ENCODE peak calls at places on chromosomes 6 and 20, in seven cellular contexts. One of them, this sample, is unnamed.

GRCh38 chr6:134318396-134319281 is 727 bp upstream of the SGK1 start:
- DNase-seq in Peyer's patch: no peak
- DNase-seq in cardiac muscle cell: no peak
- DNase-seq in IMR-90: no peak
- DNase-seq in heart right ventricle: no peak
- DNase-seq in fibroblast of villous mesenchyme: no peak
- DNase-seq in A549: no peak
- DNase-seq in this sample: no peak

GRCh38 chr6:134330555-134330954 is 12.6 kb upstream of the SGK1 start:
- DNase-seq in Peyer's patch: no peak
- DNase-seq in cardiac muscle cell: no peak
- DNase-seq in IMR-90: no peak
- DNase-seq in heart right ventricle: no peak
- DNase-seq in fibroblast of villous mesenchyme: no peak
- DNase-seq in A549: no peak
- DNase-seq in this sample: no peak

GRCh38 chr6:92126983-92127382 is 1292.4 kb downstream of the EPHA7 start:
- DNase-seq in Peyer's patch: no peak
- DNase-seq in cardiac muscle cell: no peak
- DNase-seq in IMR-90: no peak
- DNase-seq in heart right ventricle: no peak
- DNase-seq in fibroblast of villous mesenchyme: no peak
- DNase-seq in A549: no peak
- DNase-seq in this sample: no peak

GRCh38 chr6:123997223-123997622 is 193.6 kb downstream of the NKAIN2 start:
- DNase-seq in Peyer's patch: no peak
- DNase-seq in cardiac muscle cell: no peak
- DNase-seq in IMR-90: no peak
- DNase-seq in heart right ventricle: no peak
- DNase-seq in fibroblast of villous mesenchyme: no peak
- DNase-seq in A549: no peak
- DNase-seq in this sample: no peak

GRCh38 chr6:170114956-170115855 is 175.7 kb downstream of the DLL1 start:
- DNase-seq in Peyer's patch: peak
- DNase-seq in cardiac muscle cell: peak
- DNase-seq in IMR-90: no peak
- DNase-seq in heart right ventricle: peak
- DNase-seq in fibroblast of villous mesenchyme: peak
- DNase-seq in A549: no peak
- DNase-seq in this sample: no peak

GRCh38 chr6:87257975-87258374 is 64.4 kb upstream of the SMIM8 start:
- DNase-seq in Peyer's patch: no peak
- DNase-seq in cardiac muscle cell: no peak
- DNase-seq in IMR-90: no peak
- DNase-seq in heart right ventricle: no peak
- DNase-seq in fibroblast of villous mesenchyme: no peak
- DNase-seq in A549: no peak
- DNase-seq in this sample: no peak

GRCh38 chr6:44003345-44004061 is 123.7 kb downstream of the MRPL14 start:
- DNase-seq in Peyer's patch: peak
- DNase-seq in cardiac muscle cell: no peak
- DNase-seq in IMR-90: no peak
- DNase-seq in heart right ventricle: no peak
- DNase-seq in fibroblast of villous mesenchyme: no peak
- DNase-seq in A549: no peak
- DNase-seq in this sample: no peak

GRCh38 chr6:158662607-158663464 is 13.0 kb downstream of the SYTL3 start:
- DNase-seq in Peyer's patch: no peak
- DNase-seq in cardiac muscle cell: peak
- DNase-seq in IMR-90: peak
- DNase-seq in heart right ventricle: no peak
- DNase-seq in fibroblast of villous mesenchyme: peak
- DNase-seq in A549: no peak
- DNase-seq in this sample: no peak

GRCh38 chr6:142842423-142843261 is 102.3 kb downstream of the HIVEP2 start:
- DNase-seq in Peyer's patch: no peak
- DNase-seq in cardiac muscle cell: peak
- DNase-seq in IMR-90: peak
- DNase-seq in heart right ventricle: no peak
- DNase-seq in fibroblast of villous mesenchyme: peak
- DNase-seq in A549: no peak
- DNase-seq in this sample: peak

GRCh38 chr6:142839686-142840040 is 105.3 kb downstream of the HIVEP2 start:
- DNase-seq in Peyer's patch: no peak
- DNase-seq in cardiac muscle cell: no peak
- DNase-seq in IMR-90: no peak
- DNase-seq in heart right ventricle: no peak
- DNase-seq in fibroblast of villous mesenchyme: no peak
- DNase-seq in A549: no peak
- DNase-seq in this sample: no peak

GRCh38 chr6:142843344-142843743 is 101.6 kb downstream of the HIVEP2 start:
- DNase-seq in Peyer's patch: no peak
- DNase-seq in cardiac muscle cell: no peak
- DNase-seq in IMR-90: no peak
- DNase-seq in heart right ventricle: no peak
- DNase-seq in fibroblast of villous mesenchyme: no peak
- DNase-seq in A549: no peak
- DNase-seq in this sample: no peak

GRCh38 chr6:142844065-142844755 is 100.8 kb downstream of the HIVEP2 start:
- DNase-seq in Peyer's patch: no peak
- DNase-seq in cardiac muscle cell: no peak
- DNase-seq in IMR-90: peak
- DNase-seq in heart right ventricle: no peak
- DNase-seq in fibroblast of villous mesenchyme: peak
- DNase-seq in A549: no peak
- DNase-seq in this sample: no peak

GRCh38 chr6:142841915-142842314 is 103.1 kb downstream of the HIVEP2 start:
- DNase-seq in Peyer's patch: no peak
- DNase-seq in cardiac muscle cell: no peak
- DNase-seq in IMR-90: no peak
- DNase-seq in heart right ventricle: no peak
- DNase-seq in fibroblast of villous mesenchyme: no peak
- DNase-seq in A549: no peak
- DNase-seq in this sample: no peak
- H3K4me3 ChIP-seq in Peyer's patch: no peak
- H3K4me3 ChIP-seq in cardiac muscle cell: no peak
- H3K4me3 ChIP-seq in IMR-90: no peak
- H3K4me3 ChIP-seq in heart right ventricle: peak
- H3K4me3 ChIP-seq in fibroblast of villous mesenchyme: no peak
- H3K4me3 ChIP-seq in A549: no peak
- H3K4me3 ChIP-seq in this sample: no peak

DNA sequence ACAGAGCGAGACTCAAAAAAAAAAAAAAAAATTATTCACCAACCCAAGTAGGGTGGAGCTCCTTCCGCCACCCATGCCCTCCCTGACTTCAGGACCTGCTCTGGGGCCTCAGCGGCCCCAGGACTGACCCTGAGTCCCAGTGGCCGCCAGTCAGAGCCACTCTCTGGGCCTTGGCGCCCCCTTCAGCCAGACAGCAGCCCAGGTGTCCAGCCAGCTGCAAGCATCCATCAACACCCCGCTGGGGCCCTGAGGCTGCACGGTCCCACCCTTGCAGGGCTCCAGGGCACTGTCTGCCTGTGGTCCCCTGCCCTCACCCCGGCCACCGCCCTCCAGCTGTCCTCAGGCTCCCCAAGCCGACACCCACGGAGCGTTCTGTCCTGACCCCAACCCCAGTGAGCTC is 11.4 kb upstream of the KCNQ2 start:
- DNase-seq in Peyer's patch: no peak
- DNase-seq in cardiac muscle cell: no peak
- DNase-seq in IMR-90: no peak
- DNase-seq in heart right ventricle: no peak
- DNase-seq in fibroblast of villous mesenchyme: no peak
- DNase-seq in A549: no peak
- DNase-seq in this sample: no peak
- TF ChIP-seq CTCF in Peyer's patch: no peak
- TF ChIP-seq CTCF in cardiac muscle cell: no peak
- TF ChIP-seq CTCF in IMR-90: no peak
- TF ChIP-seq CTCF in heart right ventricle: no peak
- TF ChIP-seq CTCF in fibroblast of villous mesenchyme: no peak
- TF ChIP-seq CTCF in A549: no peak
- TF ChIP-seq CTCF in this sample: no peak

DNA sequence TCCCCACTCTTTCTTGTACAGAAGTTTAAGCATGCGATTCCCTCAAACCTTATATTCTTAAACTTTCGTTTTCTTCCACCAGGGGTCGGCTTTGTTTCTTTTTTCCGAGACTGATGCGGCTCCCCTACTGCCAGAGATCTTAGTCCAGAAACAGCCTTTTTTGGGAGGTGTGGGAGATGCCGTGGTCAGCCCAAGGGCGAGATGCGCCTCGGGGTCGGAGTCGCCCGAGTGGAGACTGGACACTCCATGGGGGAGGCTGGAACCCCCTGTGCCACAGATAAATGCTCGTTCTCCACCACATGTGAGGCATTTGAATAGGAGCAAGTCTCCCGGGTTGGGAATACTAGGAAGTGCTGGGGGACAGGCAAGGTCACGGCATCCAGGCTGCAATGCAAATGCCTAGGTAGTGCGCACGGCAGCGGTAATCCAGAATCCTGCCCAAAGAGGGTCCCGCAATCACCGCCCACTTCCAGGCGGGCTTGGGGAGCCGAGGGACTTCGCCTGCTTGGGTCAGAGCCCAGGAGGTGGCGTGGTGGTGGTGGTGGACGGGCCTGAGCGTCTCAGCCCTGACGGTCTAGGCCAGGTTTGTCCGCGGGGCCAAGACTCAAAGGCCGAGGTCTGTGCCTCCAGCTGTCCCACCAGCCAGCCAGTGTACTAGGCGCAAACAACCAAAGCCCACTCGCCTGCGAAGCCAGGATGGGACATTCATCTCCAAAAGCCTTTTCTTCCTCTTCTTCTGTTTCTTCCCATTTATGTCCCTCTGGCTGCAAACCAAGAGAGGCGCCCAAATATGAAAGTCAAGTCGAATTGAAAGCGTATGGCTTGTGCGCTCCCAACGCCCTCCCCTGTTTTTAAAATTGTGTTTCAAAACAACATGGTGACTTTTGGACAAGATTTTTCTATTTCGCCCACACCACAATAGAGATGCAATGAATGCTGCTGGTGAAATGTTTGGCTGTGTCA is 39.3 kb upstream of the OSTM1 start:
- DNase-seq in Peyer's patch: peak
- DNase-seq in cardiac muscle cell: peak
- DNase-seq in IMR-90: peak
- DNase-seq in heart right ventricle: peak
- DNase-seq in fibroblast of villous mesenchyme: peak
- DNase-seq in A549: peak
- DNase-seq in this sample: no peak
- H3K4me3 ChIP-seq in Peyer's patch: peak
- H3K4me3 ChIP-seq in cardiac muscle cell: no peak
- H3K4me3 ChIP-seq in IMR-90: no peak
- H3K4me3 ChIP-seq in heart right ventricle: peak
- H3K4me3 ChIP-seq in fibroblast of villous mesenchyme: peak
- H3K4me3 ChIP-seq in A549: peak
- H3K4me3 ChIP-seq in this sample: no peak

GRCh38 chr6:111986651-111987050 is 67.3 kb upstream of the CCN6 start:
- DNase-seq in Peyer's patch: no peak
- DNase-seq in cardiac muscle cell: no peak
- DNase-seq in IMR-90: no peak
- DNase-seq in heart right ventricle: no peak
- DNase-seq in fibroblast of villous mesenchyme: no peak
- DNase-seq in A549: no peak
- DNase-seq in this sample: no peak

GRCh38 chr6:111984516-111985201 is 69.2 kb upstream of the CCN6 start:
- DNase-seq in Peyer's patch: no peak
- DNase-seq in cardiac muscle cell: no peak
- DNase-seq in IMR-90: no peak
- DNase-seq in heart right ventricle: no peak
- DNase-seq in fibroblast of villous mesenchyme: no peak
- DNase-seq in A549: no peak
- DNase-seq in this sample: no peak

GRCh38 chr6:111984081-111984480 is 69.8 kb upstream of the CCN6 start:
- DNase-seq in Peyer's patch: no peak
- DNase-seq in cardiac muscle cell: no peak
- DNase-seq in IMR-90: no peak
- DNase-seq in heart right ventricle: no peak
- DNase-seq in fibroblast of villous mesenchyme: no peak
- DNase-seq in A549: no peak
- DNase-seq in this sample: no peak

GRCh38 chr6:111987295-111987694 is 66.6 kb upstream of the CCN6 start:
- DNase-seq in Peyer's patch: no peak
- DNase-seq in cardiac muscle cell: no peak
- DNase-seq in IMR-90: peak
- DNase-seq in heart right ventricle: no peak
- DNase-seq in fibroblast of villous mesenchyme: peak
- DNase-seq in A549: no peak
- DNase-seq in this sample: no peak

DNA sequence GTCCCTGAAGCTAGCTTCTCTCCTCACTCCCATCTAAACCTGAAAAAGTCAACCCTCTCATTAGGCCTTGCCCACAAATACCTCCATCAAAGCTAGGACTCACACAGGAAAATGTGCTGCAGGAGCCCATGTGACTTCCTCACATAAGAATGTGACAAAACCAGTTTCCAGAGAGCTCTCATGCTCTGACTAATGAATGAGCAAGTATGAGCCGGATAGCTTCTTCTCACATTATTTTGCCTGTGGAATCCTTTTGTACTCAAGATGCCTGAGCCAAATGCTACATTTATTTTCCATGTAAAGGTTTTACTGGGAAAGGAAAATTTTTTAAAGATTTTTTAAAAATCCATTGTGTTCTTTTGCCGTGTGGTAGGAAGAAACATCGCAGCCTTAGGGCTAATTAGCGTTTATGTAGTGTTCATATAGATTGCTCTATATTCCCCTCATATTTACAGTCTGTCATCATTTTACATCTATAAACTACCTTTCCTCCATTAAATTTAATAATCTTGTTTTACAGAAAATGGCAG is 68.6 kb upstream of the CCN6 start:
- DNase-seq in Peyer's patch: no peak
- DNase-seq in cardiac muscle cell: peak
- DNase-seq in IMR-90: peak
- DNase-seq in heart right ventricle: no peak
- DNase-seq in fibroblast of villous mesenchyme: peak
- DNase-seq in A549: no peak
- DNase-seq in this sample: no peak
- TF ChIP-seq CTCF in Peyer's patch: no peak
- TF ChIP-seq CTCF in cardiac muscle cell: no peak
- TF ChIP-seq CTCF in IMR-90: no peak
- TF ChIP-seq CTCF in heart right ventricle: no peak
- TF ChIP-seq CTCF in fibroblast of villous mesenchyme: no peak
- TF ChIP-seq CTCF in A549: no peak
- TF ChIP-seq CTCF in this sample: no peak

GRCh38 chr6:150116195-150116800 is 26.5 kb upstream of the PPP1R14C start:
- DNase-seq in Peyer's patch: no peak
- DNase-seq in cardiac muscle cell: no peak
- DNase-seq in IMR-90: no peak
- DNase-seq in heart right ventricle: no peak
- DNase-seq in fibroblast of villous mesenchyme: no peak
- DNase-seq in A549: no peak
- DNase-seq in this sample: no peak
- H3K4me3 ChIP-seq in Peyer's patch: no peak
- H3K4me3 ChIP-seq in cardiac muscle cell: no peak
- H3K4me3 ChIP-seq in IMR-90: no peak
- H3K4me3 ChIP-seq in heart right ventricle: no peak
- H3K4me3 ChIP-seq in fibroblast of villous mesenchyme: no peak
- H3K4me3 ChIP-seq in A549: no peak
- H3K4me3 ChIP-seq in this sample: no peak

DNA sequence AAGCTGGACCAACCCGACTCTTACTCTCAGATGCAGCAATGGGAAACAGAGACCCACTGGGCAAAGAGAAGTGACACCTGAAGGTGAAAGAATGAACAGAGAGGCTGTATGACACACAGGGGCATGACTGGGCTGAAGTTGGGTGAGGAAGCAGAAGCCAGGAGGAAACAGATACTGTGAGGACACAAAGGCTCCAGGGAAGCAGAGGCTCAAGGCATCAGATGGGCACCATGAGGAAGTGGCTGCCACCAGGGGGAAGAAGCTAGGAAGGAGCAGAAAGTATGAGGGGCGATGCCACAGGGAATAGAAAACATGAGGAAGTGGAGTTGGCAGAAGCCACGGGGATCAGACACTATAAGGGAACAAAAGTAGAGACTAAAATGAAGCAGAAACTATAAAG is 30.9 kb upstream of the OCSTAMP start:
- DNase-seq in Peyer's patch: no peak
- DNase-seq in cardiac muscle cell: no peak
- DNase-seq in IMR-90: no peak
- DNase-seq in heart right ventricle: no peak
- DNase-seq in fibroblast of villous mesenchyme: no peak
- DNase-seq in A549: no peak
- DNase-seq in this sample: no peak
- TF ChIP-seq CTCF in Peyer's patch: no peak
- TF ChIP-seq CTCF in cardiac muscle cell: no peak
- TF ChIP-seq CTCF in IMR-90: no peak
- TF ChIP-seq CTCF in heart right ventricle: no peak
- TF ChIP-seq CTCF in fibroblast of villous mesenchyme: no peak
- TF ChIP-seq CTCF in A549: no peak
- TF ChIP-seq CTCF in this sample: no peak